ENCODE peak calls at places on chromosome 13, in eight cellular contexts. B, Q, X, J, V, S, M and A are unnamed samples.

GRCh38 chr13:93865235-93865634 is 614.2 kb downstream of the DCT start:
- DNase-seq in J (no peak), S (no peak), M (no peak), Q (no peak), X (no peak), V (no peak), B (no peak), A (no peak)

GRCh38 chr13:72198967-72199601 is 332.1 kb upstream of the DACH1 start:
- DNase-seq in Q (no peak), S (no peak), B (no peak), M (no peak), J (no peak), X (no peak), V (no peak), A (no peak)

GRCh38 chr13:47484564-47484963 is 516.5 kb downstream of the SUCLA2 start:
- DNase-seq in X (no peak), Q (no peak), S (peak; percentile 62), V (no peak), B (no peak), M (no peak), J (no peak), A (no peak)

GRCh38 chr13:24623141-24623665 is 57.0 kb upstream of the ATP12A start:
- DNase-seq in V (no peak), B (no peak), S (no peak), M (no peak), Q (no peak), X (no peak), J (no peak), A (no peak)

GRCh38 chr13:45807520-45808099 is 43.9 kb downstream of the SIAH3 start:
- DNase-seq in Q (peak; percentile 36), V (peak; percentile 62), M (peak; percentile 65), J (peak; percentile 56), X (peak; percentile 74), S (peak; percentile 59), B (peak; percentile 35), A (peak; percentile 62)

GRCh38 chr13:73428137-73428536 is 369.3 kb downstream of the KLF5 start:
- DNase-seq in S (peak; percentile 84), V (peak; percentile 81), Q (no peak), J (peak; percentile 77), M (no peak), X (no peak), B (no peak), A (no peak)

GRCh38 chr13:48078251-48078656 is 16.6 kb downstream of the MED4 start:
- DNase-seq in B (peak; percentile 75), M (no peak), J (no peak), S (peak; percentile 8), V (peak; percentile 13), X (peak; percentile 20), Q (peak; percentile 83), A (no peak)

GRCh38 chr13:42626461-42626860 is 52.5 kb downstream of the TNFSF11 start:
- DNase-seq in X (no peak), Q (no peak), B (no peak), S (no peak), J (no peak), V (no peak), M (no peak), A (no peak)

GRCh38 chr13:113458218-113459065 is 5.2 kb upstream of the ADPRHL1 start:
- DNase-seq in X (peak; percentile 59), B (no peak), V (no peak), S (no peak), M (peak; percentile 89), Q (no peak), J (no peak), A (peak; percentile 57)

GRCh38 chr13:99416411-99417121 is 84.7 kb upstream of the TM9SF2 start:
- DNase-seq in V (no peak), X (no peak), Q (no peak), M (no peak), S (no peak), B (no peak), J (no peak), A (no peak)

GRCh38 chr13:97434417-97435296 is 688 bp downstream of the RAP2A start:
- DNase-seq in S (peak; percentile 15), Q (peak; percentile 26), X (peak; percentile 28), V (no peak), J (no peak), B (peak; percentile 36), M (peak; percentile 22), A (no peak)

DNA sequence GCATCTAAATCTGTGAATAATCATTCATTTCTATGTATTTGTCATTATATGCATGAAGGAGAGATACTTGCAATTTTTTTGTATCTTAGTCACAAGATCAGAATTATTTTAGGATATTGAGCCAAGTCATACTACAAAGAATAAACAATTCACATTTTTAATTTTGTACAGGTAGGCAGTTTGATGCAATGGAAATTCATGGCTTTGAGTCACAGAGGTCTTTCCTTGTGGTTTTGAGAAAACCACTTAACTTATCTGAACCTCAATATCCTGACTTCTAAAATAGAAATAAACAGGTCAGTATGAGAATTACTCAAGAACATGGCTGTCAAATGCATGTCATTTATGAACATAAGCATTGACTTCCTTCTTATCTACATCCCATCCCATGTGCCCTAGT is 221.4 kb upstream of the SLC10A2 start:
- DNase-seq in X (no peak), Q (no peak), S (peak; percentile 70), J (no peak), B (no peak), V (no peak), M (no peak), A (no peak)
- TF ChIP-seq EZH2phosphoT487 in X (no peak), Q (no peak), S (no peak), J (no peak), B (no peak), V (no peak), M (no peak), A (no peak)

GRCh38 chr13:62320129-62320724 is 904.6 kb upstream of the PCDH20 start:
- DNase-seq in B (peak; percentile 54), Q (peak; percentile 76), V (peak; percentile 46), J (peak; percentile 48), M (peak; percentile 38), S (peak; percentile 49), X (peak; percentile 63), A (peak; percentile 45)
- TF ChIP-seq CTCF in B (peak; percentile 48), Q (peak; percentile 96), V (peak; percentile 58), J (peak; percentile 83), M (peak; percentile 75), S (peak; percentile 60), X (peak; percentile 73), A (peak; percentile 77)

DNA sequence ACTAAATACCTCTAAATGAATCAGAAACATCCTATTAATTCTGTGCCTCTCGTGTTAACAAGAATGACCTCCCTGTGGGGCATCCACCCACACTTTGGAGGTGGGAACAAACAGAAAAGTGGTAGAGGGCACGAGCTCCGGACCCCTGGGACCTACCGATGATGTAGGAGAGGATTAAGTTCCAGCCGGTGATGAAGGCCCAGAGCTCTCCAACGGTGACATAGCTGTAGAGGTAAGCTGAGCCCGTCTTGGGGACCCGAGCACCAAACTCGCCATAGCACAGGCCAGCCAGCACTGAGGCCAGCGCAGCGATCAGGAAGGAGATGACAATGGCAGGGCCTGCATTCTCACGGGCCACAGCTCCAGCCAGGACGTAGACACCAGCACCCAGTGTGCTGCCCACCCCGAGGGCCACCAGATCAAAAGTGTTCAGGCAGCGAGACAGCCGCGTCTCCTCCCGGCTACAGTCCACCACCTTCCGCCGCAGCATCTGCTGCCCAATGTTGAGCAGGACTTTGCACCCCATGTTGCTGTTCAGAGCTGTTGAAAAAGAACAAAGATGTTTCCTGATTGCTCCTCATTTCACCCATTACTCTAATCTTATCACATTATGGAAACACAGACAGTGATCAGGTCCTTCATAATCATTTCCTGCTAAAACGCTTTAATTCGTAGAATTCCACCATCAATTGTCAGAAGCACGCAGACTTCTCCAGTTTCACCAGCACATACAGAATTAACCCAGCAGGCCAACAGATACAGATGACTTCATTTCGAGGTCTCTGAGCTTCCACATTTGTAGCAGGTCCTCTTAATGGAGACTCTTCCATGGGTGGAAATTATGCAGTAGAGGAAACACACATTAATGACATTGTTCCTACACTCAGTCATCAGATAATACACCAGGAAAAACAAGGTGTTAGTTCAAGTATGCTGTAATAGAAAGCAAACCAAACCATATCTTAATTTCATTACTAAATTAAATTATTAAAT is 59.5 kb downstream of the SLC7A1 start:
- DNase-seq in S (no peak), B (no peak), V (no peak), M (no peak), X (no peak), J (no peak), Q (no peak), A (no peak)
- H3K36me3 ChIP-seq in S (peaks cover 26% of the 10 kb centered on the region), B (no peaks in the 10 kb centered on the region), V (peaks cover 23% of the 10 kb centered on the region), M (peaks cover 38% of the 10 kb centered on the region), X (peaks cover 38% of the 10 kb centered on the region), J (no peaks in the 10 kb centered on the region), Q (peaks cover 91% of the 10 kb centered on the region), A (no peaks in the 10 kb centered on the region)

GRCh38 chr13:36912369-36912768 is 7.7 kb downstream of the SMAD9 start:
- DNase-seq in X (no peak), Q (no peak), B (no peak), S (no peak), M (no peak), J (no peak), V (no peak), A (no peak)
- TF ChIP-seq EZH2phosphoT487 in X (no peak), Q (no peak), B (no peak), S (no peak), M (no peak), J (no peak), V (no peak), A (no peak)